ENCODE peak calls at places on chromosomes 3 and 15, in five cellular contexts. One of them, this sample, is unnamed.

GRCh38 chr15:79777916-79778315 is 118.9 kb downstream of the MTHFS start:
- DNase-seq in CD4-positive, CD25-positive, alpha-beta regulatory T cell: no peak
- DNase-seq in stomach: no peak
- DNase-seq in brain microvascular endothelial cell: no peak
- DNase-seq in NCI-H774: no peak
- DNase-seq in this sample: no peak

GRCh38 chr3:58384381-58385090 is 49.1 kb downstream of the PDHB start:
- DNase-seq in CD4-positive, CD25-positive, alpha-beta regulatory T cell: no peak
- DNase-seq in stomach: no peak
- DNase-seq in brain microvascular endothelial cell: no peak
- DNase-seq in NCI-H774: no peak
- DNase-seq in this sample: no peak

GRCh38 chr15:66505430-66505811 is 295 bp downstream of the ZWILCH start:
- DNase-seq in CD4-positive, CD25-positive, alpha-beta regulatory T cell: no peak
- DNase-seq in stomach: no peak
- DNase-seq in brain microvascular endothelial cell: peak; percentile 36
- DNase-seq in NCI-H774: peak; percentile 50
- DNase-seq in this sample: no peak

GRCh38 chr3:38454884-38455638 is 1.4 kb downstream of the ACVR2B start:
- DNase-seq in CD4-positive, CD25-positive, alpha-beta regulatory T cell: peak; percentile 38
- DNase-seq in stomach: peak; percentile 87
- DNase-seq in brain microvascular endothelial cell: no peak
- DNase-seq in NCI-H774: peak; percentile 27
- DNase-seq in this sample: peak; percentile 73

GRCh38 chr3:112794622-112795172 is 52.0 kb downstream of the CD200R1L start:
- DNase-seq in CD4-positive, CD25-positive, alpha-beta regulatory T cell: no peak
- DNase-seq in stomach: no peak
- DNase-seq in brain microvascular endothelial cell: no peak
- DNase-seq in NCI-H774: no peak
- DNase-seq in this sample: no peak

GRCh38 chr3:48656061-48656840 is 6.4 kb downstream of the CELSR3 start:
- DNase-seq in CD4-positive, CD25-positive, alpha-beta regulatory T cell: peak; percentile 89
- DNase-seq in stomach: peak; percentile 78
- DNase-seq in brain microvascular endothelial cell: peak; percentile 14
- DNase-seq in NCI-H774: no peak
- DNase-seq in this sample: no peak

GRCh38 chr15:68204776-68205557 is at the start of gene CALML4:
- DNase-seq in CD4-positive, CD25-positive, alpha-beta regulatory T cell: no peak
- DNase-seq in stomach: peak; percentile 90
- DNase-seq in brain microvascular endothelial cell: no peak
- DNase-seq in NCI-H774: no peak
- DNase-seq in this sample: no peak

GRCh38 chr3:33392703-33393125 is 47.5 kb downstream of the UBP1 start:
- DNase-seq in CD4-positive, CD25-positive, alpha-beta regulatory T cell: no peak
- DNase-seq in stomach: no peak
- DNase-seq in brain microvascular endothelial cell: peak; percentile 91
- DNase-seq in NCI-H774: no peak
- DNase-seq in this sample: no peak

GRCh38 chr3:33104803-33105202 is 7.9 kb upstream of the GLB1 start:
- DNase-seq in CD4-positive, CD25-positive, alpha-beta regulatory T cell: no peak
- DNase-seq in stomach: no peak
- DNase-seq in brain microvascular endothelial cell: no peak
- DNase-seq in NCI-H774: no peak
- DNase-seq in this sample: no peak

GRCh38 chr3:69294014-69294771 is 91.7 kb downstream of the FRMD4B start:
- DNase-seq in CD4-positive, CD25-positive, alpha-beta regulatory T cell: no peak
- DNase-seq in stomach: no peak
- DNase-seq in brain microvascular endothelial cell: peak; percentile 42
- DNase-seq in NCI-H774: no peak
- DNase-seq in this sample: no peak

GRCh38 chr15:68652141-68652540 is 73.3 kb downstream of the CORO2B start:
- DNase-seq in CD4-positive, CD25-positive, alpha-beta regulatory T cell: no peak
- DNase-seq in stomach: no peak
- DNase-seq in brain microvascular endothelial cell: no peak
- DNase-seq in NCI-H774: no peak
- DNase-seq in this sample: peak; percentile 15

GRCh38 chr3:163056874-163057497 is 1560.4 kb downstream of the OTOL1 start:
- DNase-seq in CD4-positive, CD25-positive, alpha-beta regulatory T cell: no peak
- DNase-seq in stomach: peak; percentile 35
- DNase-seq in brain microvascular endothelial cell: peak; percentile 54
- DNase-seq in NCI-H774: no peak
- DNase-seq in this sample: peak; percentile 33

GRCh38 chr15:74793135-74794028 is 11.5 kb downstream of the CSK start:
- DNase-seq in CD4-positive, CD25-positive, alpha-beta regulatory T cell: peak; percentile 76
- DNase-seq in stomach: no peak
- DNase-seq in brain microvascular endothelial cell: peak; percentile 56
- DNase-seq in NCI-H774: no peak
- DNase-seq in this sample: no peak

GRCh38 chr15:49458145-49458544 is 35.1 kb downstream of the FGF7 start:
- DNase-seq in CD4-positive, CD25-positive, alpha-beta regulatory T cell: no peak
- DNase-seq in stomach: no peak
- DNase-seq in brain microvascular endothelial cell: no peak
- DNase-seq in NCI-H774: no peak
- DNase-seq in this sample: no peak

GRCh38 chr3:179233043-179233442 is 17.9 kb downstream of the KCNMB3 start:
- DNase-seq in CD4-positive, CD25-positive, alpha-beta regulatory T cell: no peak
- DNase-seq in stomach: no peak
- DNase-seq in brain microvascular endothelial cell: no peak
- DNase-seq in NCI-H774: no peak
- DNase-seq in this sample: no peak

GRCh38 chr3:43378066-43378935 is 92.0 kb downstream of the SNRK start:
- DNase-seq in CD4-positive, CD25-positive, alpha-beta regulatory T cell: peak; percentile 72
- DNase-seq in stomach: peak; percentile 75
- DNase-seq in brain microvascular endothelial cell: peak; percentile 36
- DNase-seq in NCI-H774: no peak
- DNase-seq in this sample: no peak

GRCh38 chr3:6732807-6733206 is 128.1 kb upstream of the GRM7 start:
- DNase-seq in CD4-positive, CD25-positive, alpha-beta regulatory T cell: no peak
- DNase-seq in stomach: no peak
- DNase-seq in brain microvascular endothelial cell: no peak
- DNase-seq in NCI-H774: peak; percentile 11
- DNase-seq in this sample: no peak

GRCh38 chr15:52369455-52369854 is 73.9 kb upstream of the MYO5C start:
- DNase-seq in CD4-positive, CD25-positive, alpha-beta regulatory T cell: no peak
- DNase-seq in stomach: no peak
- DNase-seq in brain microvascular endothelial cell: no peak
- DNase-seq in NCI-H774: no peak
- DNase-seq in this sample: no peak

GRCh38 chr3:66485291-66485968 is 15.4 kb downstream of the LRIG1 start:
- DNase-seq in CD4-positive, CD25-positive, alpha-beta regulatory T cell: no peak
- DNase-seq in stomach: no peak
- DNase-seq in brain microvascular endothelial cell: peak; percentile 87
- DNase-seq in NCI-H774: no peak
- DNase-seq in this sample: no peak

This sample was measured in NCI-H2107.